ENCODE peak calls at places on chromosome 7, in four cellular contexts. R is fibroblast of lung, N is mammary epithelial cell, O is ovary. G is an unnamed sample.

GRCh38 chr7:47181609-47182264 is 400.2 kb downstream of the TNS3 start:
- DNase-seq in R (no peak), N (no peak), O (no peak), G (no peak)

GRCh38 chr7:47771301-47771989 is 176.8 kb downstream of the PKD1L1 start:
- DNase-seq in R (peak), N (no peak), O (no peak), G (no peak)

GRCh38 chr7:55509322-55509721 is 63.0 kb downstream of the VOPP1 start:
- DNase-seq in R (peak), N (no peak), O (no peak), G (peak)

GRCh38 chr7:114645451-114645850 is 230.8 kb downstream of the FOXP2 start:
- DNase-seq in R (no peak), N (no peak), O (no peak), G (no peak)

GRCh38 chr7:92253251-92253650 is 7.5 kb downstream of the ANKIB1 start:
- DNase-seq in R (no peak), N (no peak), O (no peak), G (no peak)

GRCh38 chr7:14233898-14234174 is 244.4 kb upstream of the ETV1 start:
- DNase-seq in R (no peak), N (no peak), O (no peak), G (no peak)

GRCh38 chr7:98921608-98922372 is 43.5 kb downstream of the TRRAP start:
- DNase-seq in R (no peak), N (no peak), O (no peak), G (no peak)

GRCh38 chr7:1340031-1340430 is 107.4 kb downstream of the UNCX start:
- DNase-seq in R (no peak), N (no peak), O (no peak), G (no peak)

GRCh38 chr7:151076863-151077704 is 3.5 kb downstream of the FASTK start:
- DNase-seq in R (no peak), N (no peak), O (peak), G (no peak)

GRCh38 chr7:40586197-40586596 is 451.4 kb downstream of the SUGCT start:
- DNase-seq in R (peak), N (peak), O (no peak), G (peak)

GRCh38 chr7:115585015-115585655 is 445.4 kb downstream of the TFEC start:
- DNase-seq in R (no peak), N (peak), O (no peak), G (peak)

GRCh38 chr7:35550831-35551230 is 144.1 kb downstream of the HERPUD2 start:
- DNase-seq in R (no peak), N (no peak), O (no peak), G (no peak)

GRCh38 chr7:47420117-47420780 is 161.7 kb downstream of the TNS3 start:
- DNase-seq in R (no peak), N (no peak), O (no peak), G (no peak)

GRCh38 chr7:155205368-155206285 is 92.1 kb upstream of the INSIG1 start:
- DNase-seq in R (peak), N (peak), O (peak), G (peak)

GRCh38 chr7:18756378-18757050 is 261.0 kb downstream of the HDAC9 start:
- DNase-seq in R (no peak), N (no peak), O (no peak), G (no peak)

GRCh38 chr7:15607541-15608210 is 45.9 kb upstream of the AGMO start:
- DNase-seq in R (peak), N (no peak), O (no peak), G (no peak)

GRCh38 chr7:35777121-35777520 is 23.7 kb upstream of the SEPTIN7 start:
- DNase-seq in R (no peak), N (no peak), O (no peak), G (no peak)

GRCh38 chr7:93226310-93226709 is at the start of gene HEPACAM2:
- DNase-seq in R (no peak), N (no peak), O (no peak), G (no peak)

GRCh38 chr7:43569424-43569823 is 13.5 kb upstream of the STK17A start:
- DNase-seq in R (peak), N (peak), O (no peak), G (peak)

GRCh38 chr7:157576415-157576814 is 239.6 kb downstream of the DNAJB6 start:
- DNase-seq in R (no peak), N (no peak), O (no peak), G (no peak)

GRCh38 chr7:33692956-33693355 is 212.4 kb upstream of the BMPER start:
- DNase-seq in R (peak), N (peak), O (no peak), G (peak)

GRCh38 chr7:27329917-27330316 is 87.3 kb downstream of the EVX1 start:
- DNase-seq in R (no peak), N (no peak), O (no peak), G (no peak)

GRCh38 chr7:100679927-100680588 is 6.5 kb downstream of the GNB2 start:
- DNase-seq in R (peak), N (no peak), O (peak), G (no peak)

GRCh38 chr7:26087321-26088091 is 64.5 kb upstream of the NFE2L3 start:
- DNase-seq in R (no peak), N (peak), O (no peak), G (no peak)

GRCh38 chr7:26085771-26086170 is 66.2 kb upstream of the NFE2L3 start:
- DNase-seq in R (no peak), N (no peak), O (no peak), G (no peak)

GRCh38 chr7:26093023-26093422 is 59.0 kb upstream of the NFE2L3 start:
- DNase-seq in R (no peak), N (no peak), O (no peak), G (no peak)

GRCh38 chr7:26091933-26092332 is 60.1 kb upstream of the NFE2L3 start:
- DNase-seq in R (peak), N (peak), O (no peak), G (no peak)

GRCh38 chr7:26090927-26091519 is 61.0 kb upstream of the NFE2L3 start:
- DNase-seq in R (peak), N (peak), O (no peak), G (peak)
- TF ChIP-seq CTCF in R (peak), N (peak), O (no peak), G (peak)

GRCh38 chr7:29565186-29565540 is 1.5 kb downstream of the PRR15 start:
- DNase-seq in R (peak), N (no peak), O (no peak), G (no peak)

GRCh38 chr7:29565634-29565981 is 2.0 kb downstream of the PRR15 start:
- DNase-seq in R (no peak), N (no peak), O (no peak), G (no peak)

GRCh38 chr7:29567174-29567573 is 3.5 kb downstream of the PRR15 start:
- DNase-seq in R (no peak), N (no peak), O (no peak), G (no peak)

GRCh38 chr7:29564455-29565185 is 985 bp downstream of the PRR15 start:
- DNase-seq in R (peak), N (peak), O (peak), G (peak)

GRCh38 chr7:29565982-29566746 is 2.5 kb downstream of the PRR15 start:
- DNase-seq in R (no peak), N (no peak), O (peak), G (no peak)
- H3K4me3 ChIP-seq in R (peak), N (no peak), O (peak), G (peak)

GRCh38 chr7:80940539-80941205 is 21.8 kb upstream of the SEMA3C start:
- DNase-seq in R (peak), N (peak), O (no peak), G (no peak)

GRCh38 chr7:80941206-80941758 is 22.4 kb upstream of the SEMA3C start:
- DNase-seq in R (peak), N (peak), O (no peak), G (peak)

GRCh38 chr7:80942261-80943041 is 23.6 kb upstream of the SEMA3C start:
- DNase-seq in R (peak), N (peak), O (peak), G (peak)

DNA sequence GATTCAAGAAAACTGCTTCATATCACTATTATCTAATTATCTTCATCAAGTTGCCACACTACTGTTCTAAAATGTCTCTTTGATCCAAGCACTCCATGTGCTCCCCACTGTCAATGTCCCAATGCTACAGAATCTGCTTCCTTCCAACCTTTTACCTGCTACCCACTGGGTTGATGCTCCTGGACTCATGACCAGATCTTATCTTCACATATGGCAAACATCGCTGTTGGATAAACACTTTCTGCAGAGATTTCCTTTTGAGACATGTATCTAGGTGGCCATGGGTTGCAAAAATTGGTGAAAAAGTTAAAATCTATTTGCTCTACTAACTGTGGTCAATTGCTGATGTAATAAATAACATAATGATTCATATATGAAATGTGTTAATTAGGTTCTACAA is 24.5 kb upstream of the SEMA3C start:
- DNase-seq in R (no peak), N (no peak), O (no peak), G (no peak)
- H3K27ac ChIP-seq in R (peak), N (peak), O (no peak), G (peak)

GRCh38 chr7:21256310-21256877 is 171.5 kb upstream of the SP4 start:
- DNase-seq in R (peak), N (peak), O (no peak), G (peak)
- TF ChIP-seq CTCF in R (peak), N (peak), O (no peak), G (peak)

GRCh38 chr7:101859411-101860106 is 42.1 kb downstream of the CUX1 start:
- DNase-seq in R (peak), N (no peak), O (no peak), G (no peak)
- H3K4me3 ChIP-seq in R (no peak), N (no peak), O (no peak), G (no peak)

DNA sequence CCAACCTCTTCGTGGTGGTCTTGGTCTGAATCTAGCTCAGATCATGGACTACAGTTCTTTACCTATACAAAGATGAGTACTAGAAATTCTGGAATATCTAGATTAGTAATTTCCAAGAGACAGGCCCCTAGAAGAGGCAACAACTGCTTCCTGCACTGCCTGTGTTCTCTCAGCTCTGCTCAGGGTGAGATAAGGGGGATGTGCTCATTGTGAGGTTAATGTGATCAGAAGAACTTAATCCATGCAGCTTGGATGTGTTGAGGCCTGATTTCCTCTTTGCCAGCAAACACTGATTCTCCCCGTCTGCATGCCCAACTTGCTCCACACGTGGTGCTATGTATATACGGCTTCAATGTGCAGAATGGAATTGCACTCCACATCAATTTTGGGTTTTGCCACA is 268.0 kb downstream of the PHTF2 start:
- DNase-seq in R (no peak), N (no peak), O (no peak), G (no peak)
- H3K27ac ChIP-seq in R (no peak), N (no peak), O (no peak), G (no peak)

GRCh38 chr7:29000346-29000745 is 42.2 kb upstream of the TRIL start:
- DNase-seq in R (no peak), N (no peak), O (no peak), G (no peak)
- TF ChIP-seq CTCF in R (no peak), N (no peak), O (no peak), G (no peak)